ENCODE peak calls at places on chromosomes 6 and 20, in nine cellular contexts. C is fibroblast of pulmonary artery, K is fibroblast of lung, W is MG63, X is neural progenitor cell, V is right cardiac atrium, T is kidney, D is psoas muscle, S is dorsolateral prefrontal cortex. I is an unnamed sample.

GRCh38 chr6:150207931-150208570 is 65.2 kb downstream of the PPP1R14C start:
- DNase-seq in S (no peak), K (no peak), D (no peak), X (no peak), W (no peak), C (peak; percentile 5), V (no peak), T (no peak), I (no peak)

GRCh38 chr6:170344631-170345576 is 38.3 kb downstream of the FAM120B start:
- DNase-seq in D (no peak), T (no peak), X (no peak), S (no peak), C (peak; percentile 84), K (peak; percentile 46), V (peak; percentile 66), W (peak; percentile 79), I (no peak)

GRCh38 chr6:138465007-138465645 is 34.2 kb downstream of the NHSL1 start:
- DNase-seq in K (peak; percentile 93), T (no peak), D (no peak), S (no peak), C (peak; percentile 92), W (peak; percentile 74), X (no peak), V (no peak), I (peak; percentile 84)

GRCh38 chr20:11092151-11092550 is 418.4 kb upstream of the JAG1 start:
- DNase-seq in D (no peak), V (no peak), C (no peak), X (no peak), S (no peak), K (no peak), T (no peak), W (no peak), I (no peak)

GRCh38 chr20:45752747-45753146 is 30.6 kb downstream of the SPINT4 start:
- DNase-seq in V (no peak), D (no peak), S (no peak), W (no peak), X (no peak), T (no peak), K (no peak), C (no peak), I (no peak)

GRCh38 chr6:49898904-49899566 is 32.7 kb upstream of the CRISP1 start:
- DNase-seq in D (no peak), X (no peak), V (no peak), K (no peak), S (no peak), C (no peak), T (no peak), W (no peak), I (no peak)

GRCh38 chr6:10555625-10556309 is 34.6 kb downstream of the GCNT2 start:
- DNase-seq in V (peak; percentile 65), D (peak; percentile 40), C (peak; percentile 4), X (peak; percentile 84), T (peak; percentile 82), S (peak; percentile 67), W (peak; percentile 93), K (peak; percentile 46), I (no peak)

GRCh38 chr6:6815732-6816131 is 227.2 kb downstream of the LY86 start:
- DNase-seq in T (no peak), W (no peak), C (no peak), D (no peak), X (no peak), V (no peak), S (no peak), K (no peak), I (no peak)

GRCh38 chr6:69907981-69908498 is 41.7 kb downstream of the COL19A1 start:
- DNase-seq in K (peak; percentile 58), T (no peak), C (peak; percentile 39), S (no peak), D (no peak), V (no peak), W (no peak), X (no peak), I (no peak)

GRCh38 chr6:139367810-139368321 is 6.6 kb downstream of the CITED2 start:
- DNase-seq in S (no peak), V (no peak), T (no peak), K (no peak), D (no peak), C (peak; percentile 28), X (peak; percentile 93), W (no peak), I (no peak)

GRCh38 chr20:17431621-17432364 is 99.4 kb downstream of the BFSP1 start:
- DNase-seq in S (peak; percentile 77), D (peak; percentile 41), T (no peak), X (peak; percentile 77), V (peak; percentile 49), C (peak; percentile 61), K (peak; percentile 64), W (peak; percentile 5), I (peak; percentile 20)

GRCh38 chr6:2842139-2842552 is 483 bp upstream of the SERPINB1 start:
- DNase-seq in C (no peak), T (no peak), V (no peak), S (no peak), K (no peak), X (no peak), D (no peak), W (no peak), I (no peak)

GRCh38 chr6:2843138-2843740 is 1.6 kb upstream of the SERPINB1 start:
- DNase-seq in C (peak; percentile 30), V (no peak), D (no peak), T (no peak), W (no peak), K (no peak), X (no peak), S (no peak), I (no peak)

GRCh38 chr6:2846873-2847224 is 5.2 kb upstream of the SERPINB1 start:
- DNase-seq in T (no peak), X (no peak), V (no peak), C (no peak), D (no peak), W (no peak), S (no peak), K (no peak), I (no peak)

GRCh38 chr6:2848851-2849250 is 7.2 kb upstream of the SERPINB1 start:
- DNase-seq in K (no peak), S (no peak), D (no peak), W (no peak), X (no peak), T (no peak), C (no peak), V (no peak), I (no peak)

DNA sequence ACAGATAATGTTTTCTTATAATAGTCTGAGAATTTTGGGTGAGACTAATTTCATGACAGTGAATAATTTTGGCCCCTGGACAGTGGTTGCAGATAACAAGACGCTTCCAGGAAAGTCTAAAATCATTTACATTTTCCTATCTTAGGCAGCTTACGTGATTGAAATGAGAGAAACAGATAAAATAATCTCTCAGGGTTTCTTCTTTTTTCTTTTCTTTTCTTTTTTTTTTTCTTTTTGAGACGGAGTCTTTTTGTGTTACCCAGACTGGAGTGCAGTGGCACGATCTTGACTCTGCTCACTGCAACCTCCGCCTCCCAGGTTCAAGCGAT is 4.2 kb upstream of the SERPINB1 start:
- DNase-seq in S (no peak), W (no peak), C (no peak), D (no peak), X (no peak), V (no peak), T (no peak), K (no peak), I (no peak)
- H3K4me3 ChIP-seq in S (peak overlapping the region; percentile 23), W (no peak overlapping the region), C (no peak overlapping the region), D (no peak overlapping the region), X (no peak overlapping the region), V (no peak overlapping the region), T (no peak overlapping the region), K (no peak overlapping the region), I (no peak overlapping the region)

GRCh38 chr6:56806368-56806767 is 148.5 kb upstream of the BEND6 start:
- DNase-seq in K (no peak), D (no peak), T (no peak), V (no peak), C (no peak), X (peak; percentile 77), S (no peak), W (no peak), I (no peak)

GRCh38 chr6:56804996-56805395 is 149.9 kb upstream of the BEND6 start:
- DNase-seq in D (no peak), C (peak; percentile 71), W (peak; percentile 25), V (no peak), X (no peak), T (no peak), S (no peak), K (peak; percentile 55), I (no peak)

GRCh38 chr6:56802570-56802969 is 152.3 kb upstream of the BEND6 start:
- DNase-seq in V (no peak), C (peak; percentile 63), T (no peak), S (no peak), W (peak; percentile 36), D (no peak), K (peak; percentile 84), X (no peak), I (no peak)

GRCh38 chr6:56799966-56800365 is 154.9 kb upstream of the BEND6 start:
- DNase-seq in X (no peak), C (no peak), D (no peak), W (no peak), V (no peak), S (no peak), K (no peak), T (no peak), I (no peak)

GRCh38 chr6:56803594-56803993 is 151.3 kb upstream of the BEND6 start:
- DNase-seq in W (peak; percentile 9), S (no peak), D (no peak), K (peak; percentile 76), C (peak; percentile 70), T (no peak), X (no peak), V (no peak), I (no peak)
- H3K4me3 ChIP-seq in W (no peak overlapping the region), S (no peak overlapping the region), D (peak overlapping the region; percentile 3), K (no peak overlapping the region), C (no peak overlapping the region), T (no peak overlapping the region), X (no peak overlapping the region), V (no peak overlapping the region), I (no peak overlapping the region)

GRCh38 chr20:59908855-59909254 is 24.6 kb downstream of the SYCP2 start:
- DNase-seq in S (no peak), V (no peak), C (no peak), K (no peak), X (no peak), D (no peak), W (no peak), T (no peak), I (no peak)
- H3K4me3 ChIP-seq in S (no peak overlapping the region), V (no peak overlapping the region), C (no peak overlapping the region), K (no peak overlapping the region), X (no peak overlapping the region), D (no peak overlapping the region), W (no peak overlapping the region), T (no peak overlapping the region), I (no peak overlapping the region)

GRCh38 chr6:24861934-24862333 is 63.2 kb upstream of the ARMH2 start:
- DNase-seq in C (no peak), S (no peak), X (no peak), V (no peak), T (no peak), D (no peak), K (no peak), W (no peak), I (no peak)
- H3K4me3 ChIP-seq in C (no peak overlapping the region), S (no peak overlapping the region), X (no peak overlapping the region), V (no peak overlapping the region), T (no peak overlapping the region), D (no peak overlapping the region), K (no peak overlapping the region), W (no peak overlapping the region), I (no peak overlapping the region)